ENCODE peak calls at places on chromosomes 1 and 21, in eight cellular contexts. One of them, this sample, is unnamed.

GRCh38 chr1:206684478-206685255 is at the start of gene MAPKAPK2:
- DNase-seq in mucosa of descending colon: peak
- DNase-seq in lower lobe of right lung: peak
- DNase-seq in left ventricle myocardium inferior: peak
- DNase-seq in HFFc6: no peak
- DNase-seq in WTC11: peak
- DNase-seq in psoas muscle: peak
- DNase-seq in fibroblast of pulmonary artery: peak
- DNase-seq in this sample: peak

GRCh38 chr1:41404308-41404755 is 43.1 kb downstream of the FOXO6 start:
- DNase-seq in lower lobe of right lung: no peak
- DNase-seq in WTC11: peak
- DNase-seq in mucosa of descending colon: no peak
- DNase-seq in psoas muscle: no peak
- DNase-seq in left ventricle myocardium inferior: no peak
- DNase-seq in fibroblast of pulmonary artery: peak
- DNase-seq in HFFc6: peak
- DNase-seq in this sample: no peak

GRCh38 chr1:232568906-232569305 is 61.0 kb downstream of the SIPA1L2 start:
- DNase-seq in HFFc6: no peak
- DNase-seq in fibroblast of pulmonary artery: no peak
- DNase-seq in psoas muscle: no peak
- DNase-seq in lower lobe of right lung: no peak
- DNase-seq in WTC11: no peak
- DNase-seq in left ventricle myocardium inferior: no peak
- DNase-seq in mucosa of descending colon: no peak
- DNase-seq in this sample: no peak

GRCh38 chr1:187696092-187696491 is 867.3 kb downstream of the PLA2G4A start:
- DNase-seq in HFFc6: no peak
- DNase-seq in lower lobe of right lung: no peak
- DNase-seq in psoas muscle: no peak
- DNase-seq in mucosa of descending colon: no peak
- DNase-seq in WTC11: no peak
- DNase-seq in fibroblast of pulmonary artery: no peak
- DNase-seq in left ventricle myocardium inferior: no peak
- DNase-seq in this sample: no peak

GRCh38 chr1:116472431-116472961 is 98.3 kb downstream of the CD58 start:
- DNase-seq in psoas muscle: no peak
- DNase-seq in WTC11: no peak
- DNase-seq in lower lobe of right lung: no peak
- DNase-seq in fibroblast of pulmonary artery: peak
- DNase-seq in HFFc6: no peak
- DNase-seq in left ventricle myocardium inferior: no peak
- DNase-seq in mucosa of descending colon: peak
- DNase-seq in this sample: no peak

GRCh38 chr1:220811695-220812094 is 25.0 kb downstream of the MTARC1 start:
- DNase-seq in WTC11: no peak
- DNase-seq in left ventricle myocardium inferior: no peak
- DNase-seq in psoas muscle: no peak
- DNase-seq in mucosa of descending colon: no peak
- DNase-seq in lower lobe of right lung: no peak
- DNase-seq in HFFc6: no peak
- DNase-seq in fibroblast of pulmonary artery: no peak
- DNase-seq in this sample: no peak

GRCh38 chr1:49333946-49334345 is 557.3 kb upstream of the BEND5 start:
- DNase-seq in left ventricle myocardium inferior: no peak
- DNase-seq in WTC11: no peak
- DNase-seq in lower lobe of right lung: no peak
- DNase-seq in HFFc6: no peak
- DNase-seq in mucosa of descending colon: no peak
- DNase-seq in fibroblast of pulmonary artery: no peak
- DNase-seq in psoas muscle: no peak
- DNase-seq in this sample: no peak

GRCh38 chr1:212012034-212012740 is 23.2 kb downstream of the INTS7 start:
- DNase-seq in left ventricle myocardium inferior: peak
- DNase-seq in lower lobe of right lung: peak
- DNase-seq in HFFc6: peak
- DNase-seq in mucosa of descending colon: peak
- DNase-seq in psoas muscle: peak
- DNase-seq in fibroblast of pulmonary artery: peak
- DNase-seq in WTC11: peak
- DNase-seq in this sample: no peak

GRCh38 chr1:91761303-91761721 is 124.6 kb downstream of the TGFBR3 start:
- DNase-seq in fibroblast of pulmonary artery: no peak
- DNase-seq in mucosa of descending colon: no peak
- DNase-seq in HFFc6: no peak
- DNase-seq in lower lobe of right lung: no peak
- DNase-seq in psoas muscle: peak
- DNase-seq in WTC11: no peak
- DNase-seq in left ventricle myocardium inferior: no peak
- DNase-seq in this sample: no peak

GRCh38 chr1:41662656-41663437 is 178.4 kb upstream of the EDN2 start:
- DNase-seq in mucosa of descending colon: peak
- DNase-seq in fibroblast of pulmonary artery: peak
- DNase-seq in left ventricle myocardium inferior: peak
- DNase-seq in WTC11: peak
- DNase-seq in HFFc6: peak
- DNase-seq in psoas muscle: peak
- DNase-seq in lower lobe of right lung: peak
- DNase-seq in this sample: peak

GRCh38 chr1:88684482-88685238 is 587 bp downstream of the PKN2 start:
- DNase-seq in fibroblast of pulmonary artery: peak
- DNase-seq in lower lobe of right lung: peak
- DNase-seq in WTC11: peak
- DNase-seq in mucosa of descending colon: peak
- DNase-seq in psoas muscle: peak
- DNase-seq in left ventricle myocardium inferior: peak
- DNase-seq in HFFc6: peak
- DNase-seq in this sample: peak
- TF ChIP-seq CTCF in fibroblast of pulmonary artery: no peak
- TF ChIP-seq CTCF in lower lobe of right lung: no peak
- TF ChIP-seq CTCF in WTC11: no peak
- TF ChIP-seq CTCF in mucosa of descending colon: no peak
- TF ChIP-seq CTCF in psoas muscle: peak
- TF ChIP-seq CTCF in left ventricle myocardium inferior: no peak
- TF ChIP-seq CTCF in HFFc6: peak
- TF ChIP-seq CTCF in this sample: no peak

DNA sequence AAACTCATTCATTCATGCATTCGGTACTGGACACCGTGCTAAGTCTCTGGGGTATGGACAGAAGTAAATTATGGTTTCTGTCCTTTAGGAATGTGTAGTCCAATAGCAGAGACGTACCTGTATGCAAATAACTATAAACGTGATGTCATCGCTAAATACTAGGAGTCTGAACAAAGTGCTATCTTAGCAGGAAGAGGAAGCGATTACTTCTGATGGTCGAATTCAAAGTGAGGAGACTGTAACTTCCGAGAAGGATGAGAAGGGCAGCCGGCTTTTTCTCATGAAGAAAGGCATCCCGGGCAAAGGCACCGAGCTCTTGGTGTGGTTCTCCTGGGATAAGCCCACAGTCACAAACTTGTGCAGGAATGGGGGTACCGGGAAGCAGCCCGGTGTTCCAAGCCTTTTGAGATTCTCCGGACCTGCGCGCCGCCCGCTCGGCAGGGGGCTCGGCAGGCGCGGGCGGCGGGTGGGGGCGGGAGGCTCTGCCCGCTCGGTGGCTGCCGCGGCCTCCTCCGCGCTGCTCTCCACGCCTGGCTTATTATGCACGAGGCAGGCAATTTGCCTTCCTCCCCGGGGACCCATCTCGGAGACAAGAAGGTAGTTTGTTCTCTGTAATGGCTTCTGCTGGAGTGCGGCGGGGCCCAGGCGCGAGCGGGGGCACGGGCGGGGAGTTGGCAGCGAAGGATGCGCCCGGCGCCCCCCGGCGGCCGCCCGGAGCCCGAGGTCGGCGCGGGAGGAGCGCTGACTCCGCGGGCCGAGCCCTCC is 67.5 kb upstream of the CD1D start:
- DNase-seq in lower lobe of right lung: no peak
- DNase-seq in left ventricle myocardium inferior: peak
- DNase-seq in mucosa of descending colon: peak
- DNase-seq in psoas muscle: no peak
- DNase-seq in HFFc6: no peak
- DNase-seq in fibroblast of pulmonary artery: peak
- DNase-seq in WTC11: peak
- DNase-seq in this sample: no peak
- TF ChIP-seq CTCF in lower lobe of right lung: peak
- TF ChIP-seq CTCF in left ventricle myocardium inferior: peak
- TF ChIP-seq CTCF in mucosa of descending colon: no peak
- TF ChIP-seq CTCF in psoas muscle: no peak
- TF ChIP-seq CTCF in HFFc6: peak
- TF ChIP-seq CTCF in fibroblast of pulmonary artery: peak
- TF ChIP-seq CTCF in WTC11: peak
- TF ChIP-seq CTCF in this sample: peak

GRCh38 chr21:44012474-44013379 is 618 bp downstream of the TRAPPC10 start:
- DNase-seq in mucosa of descending colon: peak
- DNase-seq in lower lobe of right lung: peak
- DNase-seq in WTC11: peak
- DNase-seq in fibroblast of pulmonary artery: peak
- DNase-seq in HFFc6: no peak
- DNase-seq in left ventricle myocardium inferior: peak
- DNase-seq in psoas muscle: peak
- DNase-seq in this sample: no peak
- TF ChIP-seq CTCF in mucosa of descending colon: no peak
- TF ChIP-seq CTCF in lower lobe of right lung: peak
- TF ChIP-seq CTCF in WTC11: peak
- TF ChIP-seq CTCF in fibroblast of pulmonary artery: no peak
- TF ChIP-seq CTCF in HFFc6: peak
- TF ChIP-seq CTCF in left ventricle myocardium inferior: peak
- TF ChIP-seq CTCF in psoas muscle: no peak
- TF ChIP-seq CTCF in this sample: no peak

DNA sequence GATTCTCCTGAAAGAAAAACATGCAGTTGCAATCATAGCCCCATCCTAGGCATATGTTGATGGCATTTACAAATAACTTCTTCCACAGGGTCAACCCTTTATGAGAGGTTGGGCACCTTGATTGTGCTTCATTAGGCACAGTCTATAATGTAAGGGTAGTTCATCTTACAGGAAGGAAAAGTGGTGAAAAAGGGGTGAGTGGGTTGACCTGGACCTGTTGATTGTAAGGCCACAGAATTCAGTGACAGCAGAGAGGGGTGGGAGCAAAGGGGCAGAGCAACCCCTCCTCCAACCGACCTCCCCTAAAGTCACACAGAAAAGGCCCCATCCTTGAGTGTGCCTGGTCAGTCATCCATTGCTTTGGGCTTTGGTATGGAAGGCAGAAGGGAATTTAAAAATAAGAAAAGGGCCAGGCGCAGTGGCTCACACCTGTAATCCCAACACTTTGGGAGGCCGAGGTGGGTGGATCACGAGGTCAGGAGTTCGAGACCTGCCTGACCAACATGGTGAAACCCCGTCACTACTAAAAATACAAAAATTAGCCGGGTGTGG is 127.3 kb upstream of the IRF2BP2 start:
- DNase-seq in WTC11: no peak
- DNase-seq in HFFc6: no peak
- DNase-seq in left ventricle myocardium inferior: no peak
- DNase-seq in lower lobe of right lung: no peak
- DNase-seq in mucosa of descending colon: no peak
- DNase-seq in psoas muscle: no peak
- DNase-seq in fibroblast of pulmonary artery: no peak
- DNase-seq in this sample: no peak
- TF ChIP-seq CTCF in WTC11: no peak
- TF ChIP-seq CTCF in HFFc6: no peak
- TF ChIP-seq CTCF in left ventricle myocardium inferior: no peak
- TF ChIP-seq CTCF in lower lobe of right lung: no peak
- TF ChIP-seq CTCF in mucosa of descending colon: no peak
- TF ChIP-seq CTCF in psoas muscle: no peak
- TF ChIP-seq CTCF in fibroblast of pulmonary artery: no peak
- TF ChIP-seq CTCF in this sample: no peak

GRCh38 chr21:36396971-36397370 is 11.8 kb downstream of the CHAF1B start:
- DNase-seq in left ventricle myocardium inferior: no peak
- DNase-seq in mucosa of descending colon: no peak
- DNase-seq in HFFc6: no peak
- DNase-seq in psoas muscle: no peak
- DNase-seq in WTC11: no peak
- DNase-seq in fibroblast of pulmonary artery: no peak
- DNase-seq in lower lobe of right lung: no peak
- DNase-seq in this sample: no peak
- TF ChIP-seq CTCF in left ventricle myocardium inferior: no peak
- TF ChIP-seq CTCF in mucosa of descending colon: no peak
- TF ChIP-seq CTCF in HFFc6: no peak
- TF ChIP-seq CTCF in psoas muscle: no peak
- TF ChIP-seq CTCF in WTC11: no peak
- TF ChIP-seq CTCF in fibroblast of pulmonary artery: no peak
- TF ChIP-seq CTCF in lower lobe of right lung: no peak
- TF ChIP-seq CTCF in this sample: no peak

GRCh38 chr1:204307334-204307883 is 52.3 kb downstream of the PLEKHA6 start:
- DNase-seq in fibroblast of pulmonary artery: peak
- DNase-seq in mucosa of descending colon: no peak
- DNase-seq in HFFc6: no peak
- DNase-seq in left ventricle myocardium inferior: peak
- DNase-seq in WTC11: peak
- DNase-seq in lower lobe of right lung: no peak
- DNase-seq in psoas muscle: no peak
- DNase-seq in this sample: peak
- TF ChIP-seq CTCF in fibroblast of pulmonary artery: peak
- TF ChIP-seq CTCF in mucosa of descending colon: no peak
- TF ChIP-seq CTCF in HFFc6: no peak
- TF ChIP-seq CTCF in left ventricle myocardium inferior: peak
- TF ChIP-seq CTCF in WTC11: no peak
- TF ChIP-seq CTCF in lower lobe of right lung: no peak
- TF ChIP-seq CTCF in psoas muscle: no peak
- TF ChIP-seq CTCF in this sample: no peak

This sample was measured in mesothelial cell of epicardium.